ENCODE peak calls at places on chromosome 19, in four cellular contexts. R is astrocyte, V is Peyer's patch, W is neural crest cell. B is an unnamed sample.

GRCh38 chr19:23913931-23914330 is 755 bp upstream of the ZNF726 start:
- DNase-seq in R (no peak), V (no peak), W (no peak), B (no peak)

GRCh38 chr19:4811328-4812131 is 20.0 kb downstream of the TICAM1 start:
- DNase-seq in W (peak), R (no peak), V (peak), B (peak)

GRCh38 chr19:21117041-21117907 is 24.6 kb upstream of the ZNF431 start:
- DNase-seq in V (no peak), W (no peak), R (peak), B (no peak)

GRCh38 chr19:2095338-2095938 is 688 bp downstream of the MOB3A start:
- DNase-seq in R (no peak), W (no peak), V (peak), B (no peak)

GRCh38 chr19:5988520-5989387 is 10.8 kb upstream of the RANBP3 start:
- DNase-seq in V (no peak), W (no peak), R (no peak), B (no peak)

GRCh38 chr19:32863841-32864240 is 5.7 kb downstream of the SLC7A9 start:
- DNase-seq in W (no peak), R (no peak), V (no peak), B (no peak)

GRCh38 chr19:51009061-51009891 is 7.9 kb upstream of the KLK8 start:
- DNase-seq in V (no peak), R (no peak), W (no peak), B (no peak)

GRCh38 chr19:28044477-28044876 is 1168.5 kb downstream of the UQCRFS1 start:
- DNase-seq in R (no peak), V (no peak), W (no peak), B (no peak)

GRCh38 chr19:3368848-3369336 is 2.5 kb downstream of the NFIC start:
- DNase-seq in W (no peak), R (no peak), V (no peak), B (no peak)

GRCh38 chr19:883661-884211 is 9.3 kb downstream of the MED16 start:
- DNase-seq in R (no peak), V (no peak), W (no peak), B (no peak)

GRCh38 chr19:13068064-13068807 is 34.4 kb downstream of the LYL1 start:
- DNase-seq in V (no peak), W (no peak), R (no peak), B (no peak)

GRCh38 chr19:33175886-33176669 is 18.1 kb upstream of the LRP3 start:
- DNase-seq in R (peak), W (no peak), V (no peak), B (no peak)

GRCh38 chr19:55452381-55453325 is 8.8 kb downstream of the ISOC2 start:
- DNase-seq in V (peak), W (peak), R (peak), B (peak)

GRCh38 chr19:29266603-29267002 is 53.7 kb upstream of the UQCRFS1 start:
- DNase-seq in W (no peak), R (no peak), V (no peak), B (no peak)

GRCh38 chr19:16371540-16371986 is 46.9 kb downstream of the KLF2 start:
- DNase-seq in W (no peak), V (peak), R (no peak), B (no peak)

GRCh38 chr19:14320253-14320652 is 61.0 kb upstream of the ADGRE5 start:
- DNase-seq in V (no peak), R (no peak), W (no peak), B (no peak)

GRCh38 chr19:30587869-30588268 is 215.7 kb downstream of the ZNF536 start:
- DNase-seq in R (no peak), W (no peak), V (no peak), B (no peak)

GRCh38 chr19:47243776-47244547 is 12.4 kb upstream of the CCDC9 start:
- DNase-seq in W (peak), R (peak), V (peak), B (peak)

GRCh38 chr19:33168528-33168927 is 25.6 kb upstream of the LRP3 start:
- DNase-seq in R (no peak), W (no peak), V (no peak), B (no peak)

GRCh38 chr19:3189702-3190469 is 4.2 kb downstream of the NCLN start:
- DNase-seq in W (no peak), R (no peak), V (no peak), B (no peak)

GRCh38 chr19:55178781-55179569 is 1.1 kb downstream of the SYT5 start:
- DNase-seq in R (peak), W (peak), V (peak), B (peak)

GRCh38 chr19:14248578-14249011 is 42.6 kb upstream of the ADGRL1 start:
- DNase-seq in W (peak), R (peak), V (peak), B (peak)

GRCh38 chr19:35476149-35476548 is 14.1 kb downstream of the KRTDAP start:
- DNase-seq in V (no peak), R (no peak), W (no peak), B (no peak)

GRCh38 chr19:35882074-35882832 is 13.9 kb downstream of the APLP1 start:
- DNase-seq in W (no peak), V (no peak), R (peak), B (no peak)

GRCh38 chr19:58466089-58466759 is 656 bp upstream of the ZNF324 start:
- DNase-seq in W (no peak), V (no peak), R (no peak), B (no peak)

GRCh38 chr19:1860821-1861598 is 2.4 kb downstream of the KLF16 start:
- DNase-seq in W (no peak), V (no peak), R (no peak), B (no peak)

GRCh38 chr19:15550847-15551182 is 42.5 kb downstream of the CYP4F22 start:
- DNase-seq in V (no peak), W (no peak), R (no peak), B (no peak)

DNA sequence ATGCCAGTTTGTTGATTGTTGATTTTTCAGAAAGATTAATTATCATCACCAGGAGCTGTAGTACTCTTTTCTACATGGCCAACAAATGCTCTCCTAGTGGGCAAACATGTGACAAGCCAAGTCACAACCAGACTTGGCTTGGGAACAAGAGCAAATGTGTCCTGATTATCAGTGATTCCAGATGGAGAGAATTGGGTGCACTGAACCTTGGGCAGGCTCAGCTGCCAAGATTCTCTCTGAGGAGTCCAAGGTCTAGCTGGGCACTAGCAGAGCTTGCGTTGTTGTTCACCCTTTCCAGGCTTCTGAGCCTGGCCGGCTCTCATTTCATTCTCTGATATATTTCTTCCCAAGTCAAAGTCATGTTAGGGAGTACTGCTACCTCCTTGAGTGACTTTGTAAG is 27.2 kb upstream of the GPI start:
- DNase-seq in R (no peak), V (peak), W (no peak), B (no peak)
- TF ChIP-seq CTCF in R (no peak), V (peak), W (no peak), B (no peak)

DNA sequence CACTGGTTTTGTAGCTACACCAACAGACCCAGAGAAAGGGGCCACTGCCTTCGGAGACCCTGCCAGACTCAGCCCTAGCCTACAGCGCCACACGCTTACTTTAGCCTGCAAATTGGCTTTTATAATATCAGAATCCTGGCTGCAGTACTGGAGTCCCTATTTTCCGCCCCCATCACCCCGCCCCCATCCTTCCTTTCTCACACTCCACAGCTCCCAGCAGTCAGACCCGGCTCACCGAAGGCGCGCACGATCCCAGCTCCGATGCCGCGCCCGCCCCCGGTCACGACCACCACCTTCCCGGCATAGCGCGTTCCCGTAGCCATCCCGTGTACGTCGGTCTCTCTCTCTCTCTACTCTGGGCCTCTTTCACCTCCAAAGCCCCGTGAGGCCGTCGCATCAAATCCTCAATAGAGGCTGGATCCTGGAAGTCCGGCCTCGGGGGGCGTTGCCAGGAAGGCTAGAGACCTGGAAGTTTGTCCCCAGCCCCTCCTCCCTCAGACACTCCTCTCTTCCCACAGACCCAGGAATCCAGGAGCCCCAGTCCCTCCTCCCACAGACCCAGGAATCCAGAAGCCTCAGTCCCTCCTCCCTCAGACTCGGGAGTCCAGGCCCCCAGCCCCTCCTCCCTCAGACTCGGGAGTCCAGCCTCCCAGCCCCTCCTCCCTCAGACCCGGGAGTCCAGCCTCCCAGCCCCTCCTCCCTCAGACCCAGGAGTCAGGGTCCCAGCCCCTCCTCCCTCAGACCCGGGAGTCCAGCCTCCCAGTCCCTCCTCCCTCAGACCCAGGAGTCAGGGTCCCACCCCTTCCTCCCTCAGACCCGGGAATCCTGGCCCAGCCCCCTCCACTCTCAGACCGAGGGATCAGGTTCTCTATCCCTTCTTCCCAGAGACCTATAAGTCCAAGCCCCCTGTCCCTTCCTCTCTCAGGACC is at the start of gene HSD17B14:
- DNase-seq in V (peak), R (peak), W (peak), B (no peak)
- TF ChIP-seq CTCF in V (no peak), R (no peak), W (peak), B (no peak)

GRCh38 chr19:8575467-8575997 is 1.7 kb downstream of the MYO1F start:
- DNase-seq in R (peak), W (no peak), V (peak), B (no peak)
- TF ChIP-seq CTCF in R (no peak), W (no peak), V (no peak), B (no peak)

GRCh38 chr19:41595890-41596280 is 19.9 kb downstream of the CEACAM21 start:
- DNase-seq in V (no peak), W (no peak), R (no peak), B (no peak)

GRCh38 chr19:41597600-41598041 is 21.7 kb downstream of the CEACAM21 start:
- DNase-seq in V (peak), R (peak), W (peak), B (peak)

GRCh38 chr19:41591951-41592562 is 16.1 kb downstream of the CEACAM21 start:
- DNase-seq in R (no peak), W (no peak), V (no peak), B (no peak)

GRCh38 chr19:41599175-41599966 is 23.4 kb downstream of the CEACAM21 start:
- DNase-seq in V (no peak), R (no peak), W (no peak), B (no peak)

GRCh38 chr19:41595258-41595889 is 19.4 kb downstream of the CEACAM21 start:
- DNase-seq in R (peak), W (peak), V (peak), B (no peak)
- TF ChIP-seq CTCF in R (peak), W (peak), V (peak), B (peak)

B was measured in tibial nerve.